ENCODE peak calls at places on chromosomes 16 and 17, in nine cellular contexts. W is central memory CD4-positive, alpha-beta T cell; L is mesenteric fat pad; U is iPS-NIHi11; O is ACHN; B is T-cell; X is CD4-positive, alpha-beta T cell; A is NCI-H1092; Y is activated CD8-positive, alpha-beta T cell treated with anti-CD3 and anti-CD28 coated beads for 36 hours. R is an unnamed sample.

GRCh38 chr17:78366109-78366848 is 6.4 kb upstream of the SOCS3 start:
- DNase-seq in W (no peak), L (no peak), U (no peak), O (no peak), B (no peak), X (no peak), A (no peak), Y (no peak), R (no peak)

GRCh38 chr17:41494524-41494923 is 4.8 kb upstream of the KRT36 start:
- DNase-seq in W (no peak), L (no peak), U (no peak), O (no peak), B (no peak), X (no peak), A (no peak), Y (no peak), R (no peak)

GRCh38 chr16:79360267-79360666 is 240.3 kb downstream of the MAF start:
- DNase-seq in W (no peak), L (no peak), U (no peak), O (no peak), B (no peak), X (no peak), A (no peak), Y (no peak), R (no peak)

GRCh38 chr16:46427340-46428107 is 193.7 kb downstream of the SHCBP1 start:
- DNase-seq in W (no peak), L (peak), U (no peak), O (no peak), B (no peak), X (no peak), A (no peak), Y (no peak), R (no peak)

GRCh38 chr16:9594961-9595360 is 503.5 kb downstream of the HAPSTR1 start:
- DNase-seq in W (no peak), L (no peak), U (no peak), O (no peak), B (no peak), X (no peak), A (no peak), Y (no peak), R (no peak)

GRCh38 chr17:49146620-49147306 is 14.2 kb downstream of the B4GALNT2 start:
- DNase-seq in W (no peak), L (no peak), U (no peak), O (peak), B (no peak), X (no peak), A (no peak), Y (no peak), R (peak)

GRCh38 chr17:57406131-57406980 is 150.0 kb downstream of the MSI2 start:
- DNase-seq in W (no peak), L (no peak), U (peak), O (no peak), B (no peak), X (no peak), A (no peak), Y (peak), R (no peak)

GRCh38 chr16:82432261-82432660 is 194.5 kb upstream of the CDH13 start:
- DNase-seq in W (no peak), L (no peak), U (no peak), O (no peak), B (no peak), X (no peak), A (no peak), Y (peak), R (no peak)

GRCh38 chr16:89985219-89985618 is 34.0 kb downstream of the DBNDD1 start:
- DNase-seq in W (no peak), L (no peak), U (no peak), O (no peak), B (no peak), X (no peak), A (no peak), Y (no peak), R (no peak)

GRCh38 chr17:12256380-12256995 is 235.8 kb downstream of the MAP2K4 start:
- DNase-seq in W (no peak), L (no peak), U (peak), O (peak), B (no peak), X (no peak), A (no peak), Y (peak), R (peak)

GRCh38 chr17:65039349-65039988 is 17.1 kb downstream of the GNA13 start:
- DNase-seq in W (peak), L (no peak), U (no peak), O (no peak), B (peak), X (peak), A (no peak), Y (peak), R (no peak)

GRCh38 chr17:81071761-81072741 is 37.1 kb downstream of the BAIAP2 start:
- DNase-seq in W (no peak), L (no peak), U (peak), O (no peak), B (no peak), X (no peak), A (no peak), Y (no peak), R (no peak)

GRCh38 chr16:13631916-13632315 is 288.0 kb upstream of the ERCC4 start:
- DNase-seq in W (no peak), L (no peak), U (no peak), O (no peak), B (no peak), X (no peak), A (no peak), Y (no peak), R (no peak)

GRCh38 chr17:50153650-50154575 is 3.4 kb upstream of the PPP1R9B start:
- DNase-seq in W (no peak), L (no peak), U (no peak), O (no peak), B (no peak), X (no peak), A (no peak), Y (no peak), R (no peak)

GRCh38 chr17:32541640-32542039 is 54.8 kb downstream of the CDK5R1 start:
- DNase-seq in W (no peak), L (no peak), U (peak), O (no peak), B (no peak), X (no peak), A (no peak), Y (no peak), R (no peak)

GRCh38 chr16:75025766-75026165 is 26.9 kb downstream of the ZNRF1 start:
- DNase-seq in W (no peak), L (no peak), U (no peak), O (no peak), B (no peak), X (no peak), A (no peak), Y (no peak), R (no peak)

GRCh38 chr17:29176500-29177351 is 3.5 kb downstream of the MYO18A start:
- DNase-seq in W (peak), L (peak), U (peak), O (peak), B (peak), X (peak), A (peak), Y (peak), R (no peak)

GRCh38 chr16:67389911-67390815 is 3.1 kb downstream of the TPPP3 start:
- DNase-seq in W (no peak), L (peak), U (no peak), O (no peak), B (no peak), X (no peak), A (no peak), Y (no peak), R (no peak)

GRCh38 chr17:50452627-50453300 is 15.9 kb downstream of the CHAD start:
- DNase-seq in W (no peak), L (no peak), U (no peak), O (no peak), B (no peak), X (no peak), A (no peak), Y (no peak), R (no peak)

GRCh38 chr16:80974649-80975376 is 31.9 kb downstream of the CMC2 start:
- DNase-seq in W (no peak), L (no peak), U (no peak), O (no peak), B (no peak), X (no peak), A (no peak), Y (no peak), R (no peak)

R was measured in HS-27A.